ENCODE peak calls at places on chromosomes 3 and 15, in four cellular contexts. F, E, C and G are unnamed samples.

GRCh38 chr15:59691194-59691805 is 2.2 kb upstream of the BNIP2 start:
- DNase-seq in E (peak), F (peak), C (peak), G (peak)

GRCh38 chr3:65619391-65620298 is 419.1 kb downstream of the MAGI1 start:
- DNase-seq in E (peak), F (no peak), C (no peak), G (no peak)

GRCh38 chr3:132432639-132433038 is 15.3 kb downstream of the DNAJC13 start:
- DNase-seq in C (no peak), E (peak), F (peak), G (no peak)

GRCh38 chr3:70716832-70717231 is 404.4 kb upstream of the MDFIC2 start:
- DNase-seq in C (no peak), E (peak), F (no peak), G (no peak)

GRCh38 chr3:172148269-172148668 is 108.9 kb downstream of the FNDC3B start:
- DNase-seq in C (no peak), F (no peak), E (no peak), G (no peak)

GRCh38 chr15:60627544-60627943 is 148.6 kb upstream of the ICE2 start:
- DNase-seq in F (no peak), E (no peak), C (no peak), G (no peak)

GRCh38 chr15:83209333-83209732 is 1.7 kb upstream of the HDGFL3 start:
- DNase-seq in C (no peak), E (no peak), F (peak), G (peak)

GRCh38 chr3:62201438-62202035 is 171.8 kb downstream of the FEZF2 start:
- DNase-seq in C (no peak), F (peak), E (peak), G (peak)

GRCh38 chr15:58065011-58065444 is 483 bp downstream of the ALDH1A2 start:
- DNase-seq in E (peak), F (no peak), C (no peak), G (no peak)

GRCh38 chr3:36219398-36219797 is 160.9 kb upstream of the STAC start:
- DNase-seq in E (no peak), C (no peak), F (no peak), G (no peak)

GRCh38 chr15:80160570-80161156 is 7.9 kb downstream of the FAH start:
- DNase-seq in F (peak), E (peak), C (peak), G (peak)

GRCh38 chr3:123068227-123069020 is 1.6 kb downstream of the PDIA5 start:
- DNase-seq in F (peak), E (peak), C (no peak), G (peak)

GRCh38 chr3:115475178-115476041 is 147.9 kb upstream of the GAP43 start:
- DNase-seq in C (no peak), F (no peak), E (no peak), G (no peak)

GRCh38 chr3:161069441-161070251 is 35.5 kb downstream of the B3GALNT1 start:
- DNase-seq in F (peak), C (peak), E (peak), G (no peak)

GRCh38 chr3:183581496-183582155 is 26.1 kb upstream of the KLHL6 start:
- DNase-seq in F (no peak), C (no peak), E (no peak), G (no peak)

DNA sequence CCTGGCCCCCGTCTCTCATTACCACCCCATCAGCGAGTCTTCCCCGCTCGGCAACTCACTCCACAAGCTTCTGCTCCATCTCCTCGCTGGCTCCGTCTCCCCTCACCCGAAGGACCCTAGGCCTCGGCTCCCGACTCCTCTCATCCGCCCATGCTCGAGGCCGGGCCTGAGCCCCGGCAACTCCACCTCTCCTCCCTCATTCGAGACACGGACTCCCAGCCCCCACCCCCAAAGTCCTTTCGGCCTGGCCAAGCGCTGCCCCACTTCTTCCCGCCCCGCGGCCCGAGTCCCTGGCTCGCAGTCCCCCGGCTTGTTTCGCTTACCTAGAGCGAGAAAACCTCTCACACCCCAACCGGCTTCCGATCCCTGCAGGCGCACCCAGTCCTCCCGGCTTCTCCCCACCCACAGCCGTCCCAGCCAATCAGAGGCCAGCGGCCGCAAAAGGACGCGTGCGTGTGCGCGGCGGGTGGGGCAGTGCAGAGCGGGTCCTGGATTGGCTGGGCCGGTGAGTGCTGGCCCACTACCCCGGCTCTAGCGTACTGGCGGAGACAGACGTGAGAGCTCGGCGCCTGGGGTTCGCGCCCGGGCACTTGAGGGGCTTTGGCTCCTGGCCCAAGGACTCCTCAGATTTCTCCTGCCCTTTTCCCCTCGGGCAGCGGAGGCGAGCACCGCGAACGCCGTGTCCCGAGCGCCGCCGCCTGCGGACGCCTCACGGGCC is at the start of gene HIGD1A:
- DNase-seq in F (peak), E (peak), C (peak), G (peak)
- TF ChIP-seq CHD4 in F (no peak), E (no peak), C (no peak), G (no peak)

GRCh38 chr3:52328536-52329080 is 12.5 kb downstream of the DNAH1 start:
- DNase-seq in E (no peak), F (no peak), C (no peak), G (no peak)
- TF ChIP-seq CHD4 in E (no peak), F (no peak), C (no peak), G (no peak)

DNA sequence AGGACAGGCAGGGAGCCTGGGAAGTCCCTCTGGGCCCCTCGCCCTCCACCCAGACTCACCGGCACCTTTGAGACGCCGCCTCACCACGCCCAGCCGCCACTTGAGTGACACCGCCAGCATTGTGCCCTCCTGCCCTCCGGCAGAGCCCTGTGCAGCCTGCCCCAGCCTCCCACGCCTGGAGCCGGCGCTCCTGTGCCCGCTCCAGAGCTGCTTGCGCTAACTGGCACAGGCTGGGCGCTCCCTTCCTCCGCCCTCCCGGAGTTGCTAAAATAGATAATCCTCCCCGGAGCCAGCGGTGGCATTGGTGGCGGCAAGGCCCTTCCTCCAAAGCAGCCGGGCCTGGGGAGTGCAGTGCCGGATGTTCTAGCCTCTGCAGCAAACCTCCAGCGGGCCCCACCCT is 15.7 kb upstream of the GRIP2 start:
- DNase-seq in E (no peak), C (no peak), F (no peak), G (no peak)
- TF ChIP-seq CHD4 in E (no peak), C (no peak), F (no peak), G (no peak)

GRCh38 chr15:67067930-67068542 is 2.6 kb downstream of the SMAD3 start:
- DNase-seq in F (no peak), E (peak), C (no peak), G (no peak)

GRCh38 chr15:67070150-67070549 is 4.7 kb downstream of the SMAD3 start:
- DNase-seq in E (no peak), C (no peak), F (no peak), G (no peak)

GRCh38 chr15:67070892-67071664 is 5.7 kb downstream of the SMAD3 start:
- DNase-seq in E (no peak), C (no peak), F (no peak), G (no peak)

GRCh38 chr15:67067161-67067853 is 1.9 kb downstream of the SMAD3 start:
- DNase-seq in E (peak), F (no peak), C (no peak), G (no peak)

DNA sequence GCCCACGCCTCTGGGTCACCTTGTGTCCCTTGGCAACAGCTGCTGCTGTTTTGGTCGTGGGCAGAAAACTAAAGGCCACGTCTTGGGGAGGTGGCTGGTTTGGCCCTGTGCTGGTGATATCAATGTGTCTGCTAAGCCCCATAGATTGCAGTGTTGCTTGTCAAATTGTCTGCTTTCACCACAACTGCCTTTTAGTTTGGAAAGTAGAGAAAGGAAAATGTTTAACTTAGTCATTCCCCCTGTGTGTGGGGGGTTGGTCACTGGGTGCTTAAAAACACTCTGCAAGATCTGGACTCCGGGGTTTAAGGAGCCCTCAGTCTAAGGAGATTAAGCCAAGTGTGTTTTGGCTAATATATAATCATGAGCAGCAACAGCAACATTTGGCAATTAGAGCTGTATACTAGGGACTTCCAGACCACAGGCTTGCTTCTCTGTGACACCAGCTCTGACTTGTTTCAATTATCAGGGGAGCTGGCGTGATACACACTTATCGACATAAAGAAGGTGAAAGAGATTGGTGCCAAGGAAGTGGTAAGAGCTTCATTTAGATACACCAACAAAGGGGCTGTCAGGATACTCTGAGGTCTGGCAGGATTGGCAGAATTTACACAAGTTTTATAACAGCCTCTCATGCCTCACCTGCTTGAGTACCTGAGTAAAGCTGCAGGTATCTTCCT is 3.5 kb downstream of the SMAD3 start:
- DNase-seq in F (no peak), E (peak), C (no peak), G (no peak)
- TF ChIP-seq CHD4 in F (no peak), E (no peak), C (no peak), G (no peak)

GRCh38 chr3:168952551-168952950 is 711.0 kb downstream of the MECOM start:
- DNase-seq in C (no peak), E (no peak), F (peak), G (peak)
- TF ChIP-seq CHD4 in C (no peak), E (no peak), F (no peak), G (no peak)